ENCODE peak calls at places on chromosomes 1 and 21, in six cellular contexts. A is breast epithelium, S is uterus, F is IMR-90, O is HCT116, G is body of pancreas. Q is an unnamed sample.

GRCh38 chr1:236287757-236288619 is 6.2 kb upstream of the ERO1B start:
- DNase-seq in F (no peak), G (peak), A (no peak), O (no peak), S (peak), Q (peak)

GRCh38 chr1:201016943-201017827 is 6.3 kb downstream of the KIF21B start:
- DNase-seq in G (no peak), A (no peak), F (no peak), O (no peak), S (no peak), Q (no peak)

GRCh38 chr1:247304046-247304445 is 27.6 kb downstream of the ZNF496 start:
- DNase-seq in F (no peak), A (no peak), G (no peak), O (no peak), S (no peak), Q (no peak)

GRCh38 chr1:53277326-53277725 is 39.0 kb upstream of the MAGOH start:
- DNase-seq in G (no peak), O (no peak), S (no peak), A (no peak), F (no peak), Q (no peak)

GRCh38 chr1:3772027-3772714 is 378 bp upstream of the SMIM1 start:
- DNase-seq in G (peak), O (peak), A (peak), S (peak), F (peak), Q (peak)

GRCh38 chr1:228405200-228405978 is 1.2 kb downstream of the TRIM11 start:
- DNase-seq in S (no peak), O (no peak), F (peak), A (no peak), G (no peak), Q (no peak)

GRCh38 chr1:226872455-226872854 is 2.0 kb downstream of the PSEN2 start:
- DNase-seq in F (peak), O (no peak), A (no peak), G (peak), S (no peak), Q (no peak)

GRCh38 chr1:179082308-179083030 is 599 bp downstream of the TOR3A start:
- DNase-seq in G (peak), A (no peak), O (no peak), F (no peak), S (no peak), Q (peak)

GRCh38 chr1:72003092-72003491 is 279.2 kb downstream of the NEGR1 start:
- DNase-seq in G (no peak), O (no peak), A (no peak), S (no peak), F (no peak), Q (no peak)

GRCh38 chr1:243322326-243322725 is 66.5 kb downstream of the SDCCAG8 start:
- DNase-seq in F (no peak), G (no peak), A (no peak), S (no peak), O (no peak), Q (no peak)

GRCh38 chr1:107277022-107277421 is 136.2 kb downstream of the NTNG1 start:
- DNase-seq in S (peak), O (no peak), F (peak), G (peak), A (no peak), Q (peak)

GRCh38 chr1:201344206-201345080 is 33.0 kb downstream of the TNNT2 start:
- DNase-seq in A (no peak), F (no peak), S (no peak), G (no peak), O (no peak), Q (no peak)

GRCh38 chr1:11855430-11855829 is 3.3 kb downstream of the NPPB start:
- DNase-seq in F (no peak), G (no peak), O (no peak), S (no peak), A (no peak), Q (no peak)

GRCh38 chr1:14924012-14924452 is 229.5 kb upstream of the TMEM51 start:
- DNase-seq in A (peak), G (peak), S (peak), O (peak), F (peak), Q (peak)

GRCh38 chr1:6612641-6613360 is 730 bp upstream of the PHF13 start:
- DNase-seq in O (no peak), F (peak), G (peak), S (no peak), A (peak), Q (peak)

GRCh38 chr1:1908506-1908791 is 6.6 kb upstream of the CALML6 start:
- DNase-seq in A (no peak), F (no peak), S (no peak), O (no peak), G (no peak), Q (no peak)

GRCh38 chr1:18458133-18458750 is 22.5 kb upstream of the KLHDC7A start:
- DNase-seq in G (no peak), S (no peak), A (no peak), O (no peak), F (no peak), Q (no peak)

GRCh38 chr21:34054259-34054658 is 19.1 kb upstream of the MRPS6 start:
- DNase-seq in A (no peak), O (no peak), S (no peak), F (no peak), G (no peak), Q (no peak)

GRCh38 chr1:32937061-32937460 is 27.5 kb downstream of the RNF19B start:
- DNase-seq in A (no peak), G (no peak), S (no peak), F (peak), O (no peak), Q (no peak)

GRCh38 chr1:29180497-29181412 is 945 bp downstream of the SRSF4 start:
- DNase-seq in G (no peak), F (no peak), A (no peak), S (no peak), O (no peak), Q (no peak)

GRCh38 chr21:17667256-17667655 is 54.6 kb upstream of the BTG3 start:
- DNase-seq in G (no peak), F (no peak), S (no peak), A (no peak), O (no peak), Q (no peak)

GRCh38 chr1:103788377-103788776 is 38.7 kb downstream of the AMY1C start:
- DNase-seq in G (no peak), S (no peak), O (no peak), F (no peak), A (no peak), Q (no peak)
- TF ChIP-seq POLR2A in G (no peak), S (no peak), O (no peak), F (no peak), A (no peak), Q (no peak)

GRCh38 chr1:30232288-30232899 is 491.0 kb downstream of the MATN1 start:
- DNase-seq in G (peak), A (no peak), O (peak), S (no peak), F (no peak), Q (no peak)
- TF ChIP-seq CTCF in G (peak), A (no peak), O (peak), S (no peak), F (peak), Q (no peak)

GRCh38 chr1:44805311-44806024 is 1.7 kb downstream of the DYNLT4 start:
- DNase-seq in A (no peak), F (no peak), S (no peak), O (no peak), G (no peak), Q (no peak)
- TF ChIP-seq POLR2A in A (no peak), F (no peak), S (no peak), O (no peak), G (no peak), Q (no peak)

DNA sequence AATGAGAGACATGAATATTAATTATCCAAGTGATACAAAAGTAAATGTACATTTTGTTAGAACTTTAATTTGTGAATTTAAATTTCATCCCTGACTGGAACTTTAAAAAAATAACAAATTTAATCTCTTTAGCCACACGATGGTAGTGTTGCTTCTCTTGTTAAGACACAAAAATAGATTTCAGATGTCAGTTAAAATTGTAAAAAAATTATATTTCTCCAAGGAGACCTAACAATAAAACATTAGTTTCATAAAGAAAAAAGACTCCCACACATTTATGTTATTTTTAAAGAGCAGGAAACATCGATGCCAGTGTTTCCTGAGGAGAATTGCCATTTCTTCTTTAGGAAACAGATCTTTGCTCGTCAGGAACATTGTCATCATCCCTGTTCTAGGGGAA is 74.0 kb upstream of the DEPDC1 start:
- DNase-seq in G (no peak), A (no peak), F (no peak), S (no peak), O (no peak), Q (no peak)
- TF ChIP-seq CTCF in G (no peak), A (no peak), F (no peak), S (no peak), O (no peak), Q (no peak)

DNA sequence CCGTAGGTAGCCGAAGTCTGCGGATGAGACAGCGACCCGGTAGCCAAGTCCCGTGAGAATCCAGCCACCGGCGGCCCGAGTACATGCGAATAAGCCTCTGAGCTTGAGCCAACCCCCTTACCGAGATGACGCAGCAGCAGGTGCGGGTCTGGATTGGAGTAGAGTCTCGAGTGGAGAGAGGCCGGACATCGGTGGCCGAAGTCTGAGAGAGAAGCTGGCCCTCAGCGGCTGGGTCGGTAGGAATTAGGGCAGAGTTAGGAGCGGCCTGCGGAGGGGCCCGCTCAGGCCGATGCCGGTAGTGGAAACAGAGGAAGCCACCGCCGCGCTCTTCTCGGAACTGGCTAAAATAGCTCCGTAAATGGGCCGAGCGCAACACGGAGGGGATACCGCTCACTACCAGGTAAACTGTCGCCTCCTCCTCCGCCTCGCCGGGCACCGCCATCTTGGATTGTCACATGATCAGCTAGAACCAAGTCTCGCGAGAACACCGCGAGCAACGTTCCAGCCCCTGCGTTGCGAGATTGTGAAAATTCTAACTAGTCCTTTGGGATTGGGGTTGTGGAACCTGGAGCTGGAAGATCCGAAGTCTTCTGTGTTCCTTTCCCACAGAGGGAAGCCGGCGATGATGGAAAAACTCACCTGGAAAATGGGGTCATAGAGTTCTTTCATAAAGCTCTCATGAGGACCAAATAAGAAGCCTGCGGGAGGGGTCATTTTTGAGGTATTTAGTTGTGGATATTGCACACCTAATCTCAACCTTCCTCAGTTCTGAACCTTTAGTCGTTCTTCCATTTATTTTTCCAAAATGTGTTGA is at the start of gene GPATCH3:
- DNase-seq in F (peak), A (peak), O (peak), G (peak), S (peak), Q (peak)
- TF ChIP-seq POLR2A in F (peak), A (peak), O (peak), G (peak), S (peak), Q (no peak)

DNA sequence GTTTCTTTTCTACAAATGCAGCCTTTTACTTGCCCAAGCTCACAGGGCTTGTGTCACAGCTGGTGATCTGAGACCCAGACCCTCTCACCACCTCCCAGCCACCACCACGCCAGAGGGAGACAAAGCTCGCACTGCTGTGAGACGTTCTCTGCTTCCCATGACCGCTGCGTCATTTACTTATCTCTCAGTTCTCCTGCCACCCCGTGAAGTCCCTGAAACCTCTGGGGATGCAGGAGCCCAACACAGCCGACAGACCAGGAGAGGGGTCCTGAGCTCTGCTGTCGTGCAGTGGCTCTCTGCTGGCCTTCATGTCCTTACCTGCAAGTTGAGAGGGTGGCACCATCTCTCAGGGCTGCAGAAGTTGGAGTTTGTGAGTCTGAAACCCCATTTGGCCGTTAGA is 77.7 kb downstream of the SLC16A1 start:
- DNase-seq in G (no peak), O (no peak), A (no peak), F (no peak), S (no peak), Q (no peak)
- TF ChIP-seq CTCF in G (no peak), O (no peak), A (no peak), F (no peak), S (no peak), Q (no peak)

GRCh38 chr1:223142795-223143759 is at the start of gene TLR5:
- DNase-seq in G (peak), S (peak), O (peak), F (peak), A (peak), Q (peak)
- TF ChIP-seq POLR2A in G (peak), S (peak), O (peak), F (no peak), A (no peak), Q (no peak)

Q was measured in testis.